ENCODE peak calls at places on chromosome 5, in five cellular contexts. V is HCT116, K is Panc1, B is transverse colon, Y is GM12891. J is an unnamed sample.

GRCh38 chr5:132079081-132079480 is 5.5 kb downstream of the CSF2 start:
- DNase-seq in K (no peak), B (no peak), Y (no peak), V (no peak), J (no peak)

GRCh38 chr5:16579142-16579541 is 37.7 kb downstream of the RETREG1 start:
- DNase-seq in V (no peak), K (no peak), Y (no peak), B (no peak), J (no peak)

GRCh38 chr5:136174021-136174659 is 18.8 kb downstream of the SMIM32 start:
- DNase-seq in B (no peak), K (peak), Y (no peak), V (peak), J (no peak)

GRCh38 chr5:125134216-125135081 is 388.0 kb upstream of the ZNF608 start:
- DNase-seq in Y (no peak), B (no peak), K (peak), V (peak), J (no peak)

GRCh38 chr5:37792976-37793328 is 46.9 kb downstream of the GDNF start:
- DNase-seq in V (no peak), Y (no peak), B (no peak), K (no peak), J (no peak)

GRCh38 chr5:17157916-17158529 is 59.4 kb upstream of the BASP1 start:
- DNase-seq in B (peak), Y (no peak), K (no peak), V (no peak), J (peak)

GRCh38 chr5:59275537-59276276 is 617.8 kb downstream of the PDE4D start:
- DNase-seq in K (no peak), B (peak), V (no peak), Y (no peak), J (no peak)

GRCh38 chr5:141713616-141714309 is 31.7 kb upstream of the ARAP3 start:
- DNase-seq in Y (no peak), K (no peak), V (no peak), B (no peak), J (no peak)

GRCh38 chr5:179261301-179262125 is 83.7 kb downstream of the ADAMTS2 start:
- DNase-seq in Y (no peak), B (no peak), K (no peak), V (no peak), J (no peak)

GRCh38 chr5:158660726-158661125 is 439.0 kb downstream of the EBF1 start:
- DNase-seq in K (no peak), B (no peak), Y (no peak), V (no peak), J (no peak)

GRCh38 chr5:91373016-91373415 is 10.1 kb downstream of the ARRDC3 start:
- DNase-seq in K (no peak), V (no peak), Y (no peak), B (no peak), J (no peak)

GRCh38 chr5:73387630-73388370 is 60.8 kb downstream of the FOXD1 start:
- DNase-seq in V (no peak), Y (no peak), K (no peak), B (peak), J (no peak)

GRCh38 chr5:154543380-154543779 is 65.4 kb upstream of the HAND1 start:
- DNase-seq in Y (no peak), V (no peak), B (no peak), K (no peak), J (no peak)

GRCh38 chr5:168734657-168735344 is 155.6 kb upstream of the PANK3 start:
- DNase-seq in K (no peak), Y (no peak), V (no peak), B (no peak), J (no peak)
- TF ChIP-seq POLR2AphosphoS5 in K (no peak), Y (no peak), V (no peak), B (no peak), J (no peak)

GRCh38 chr5:176537608-176538504 is 654 bp upstream of the RNF44 start:
- DNase-seq in V (peak), K (peak), B (peak), Y (peak), J (peak)
- TF ChIP-seq POLR2AphosphoS5 in V (peak), K (no peak), B (peak), Y (no peak), J (no peak)

GRCh38 chr5:180830253-180831138 is 27.9 kb upstream of the MGAT1 start:
- DNase-seq in Y (no peak), B (peak), V (no peak), K (no peak), J (no peak)
- TF ChIP-seq POLR2AphosphoS5 in Y (peak), B (peak), V (no peak), K (no peak), J (no peak)

DNA sequence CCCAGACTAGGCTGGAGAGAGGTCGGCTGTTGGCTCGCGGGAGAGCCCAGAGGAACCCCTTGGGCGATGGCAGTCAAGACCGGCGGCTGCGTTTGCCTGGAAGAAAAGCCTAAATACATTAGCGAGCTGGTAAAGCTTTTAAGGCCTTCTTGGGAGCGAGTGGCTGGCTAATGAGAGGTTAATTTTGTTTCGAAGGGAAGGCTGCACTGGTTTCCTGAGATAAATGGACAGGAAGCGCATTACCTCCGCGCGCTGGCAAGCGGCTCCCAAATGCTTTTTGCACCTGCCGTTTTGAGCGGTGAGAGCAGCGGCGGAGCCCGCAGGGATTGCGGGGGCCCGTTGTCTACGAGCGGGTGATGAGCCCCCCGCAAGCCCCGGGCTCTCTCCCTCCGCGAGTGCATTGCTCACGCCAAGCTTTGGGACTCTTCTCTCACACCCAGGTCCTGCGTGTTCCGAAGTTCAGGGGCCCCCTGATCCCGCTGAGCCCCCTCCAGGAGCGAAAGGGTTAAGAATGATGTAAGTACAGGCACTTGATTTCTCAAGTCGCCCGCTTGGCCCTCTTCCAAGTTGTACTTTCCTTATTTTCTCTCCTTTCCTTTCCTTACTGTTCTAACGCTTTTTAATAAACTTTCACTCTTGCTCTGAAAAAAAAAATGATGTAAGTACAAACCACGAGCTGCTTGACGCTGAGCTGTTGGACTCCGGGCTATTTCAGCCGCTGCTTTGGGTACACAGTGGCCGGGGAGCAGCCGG is 3.1 kb upstream of the RGMB start:
- DNase-seq in V (no peak), B (peak), K (no peak), Y (peak), J (peak)
- TF ChIP-seq POLR2AphosphoS5 in V (no peak), B (no peak), K (no peak), Y (no peak), J (no peak)

DNA sequence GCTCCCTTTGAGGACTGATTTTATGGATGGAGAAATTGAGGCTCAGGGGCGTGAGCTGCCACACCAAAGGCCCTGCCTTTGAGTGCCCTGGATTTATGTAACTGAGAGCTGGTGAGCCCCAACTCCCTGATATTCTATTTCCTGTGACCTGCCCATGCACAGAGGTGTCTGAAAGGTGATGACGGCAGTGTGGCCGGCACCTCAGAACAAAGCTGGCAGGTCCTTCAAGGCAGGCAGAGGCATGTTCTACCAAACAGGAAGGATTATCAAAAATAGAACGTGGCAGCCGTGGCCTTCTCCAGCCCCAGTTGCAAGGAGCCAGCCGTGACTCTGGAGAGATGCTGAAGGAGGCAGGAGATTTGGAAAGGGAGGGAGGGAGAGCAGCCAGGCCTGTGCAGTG is 36.2 kb downstream of the INSYN2B start:
- DNase-seq in K (no peak), B (no peak), Y (no peak), V (no peak), J (no peak)
- TF ChIP-seq POLR2AphosphoS5 in K (no peak), B (no peak), Y (no peak), V (no peak), J (no peak)

GRCh38 chr5:157603333-157604190 is 28.0 kb upstream of the ADAM19 start:
- DNase-seq in Y (no peak), K (peak), B (no peak), V (peak), J (peak)
- TF ChIP-seq POLR2AphosphoS5 in Y (no peak), K (no peak), B (no peak), V (peak), J (no peak)

J was measured in HL-60.